ENCODE peak calls at places on chromosomes 13 and 19, in eight cellular contexts. L, F, N, E, R, I, X and S are unnamed samples.

GRCh38 chr13:109869312-109870237 is 83.2 kb upstream of the IRS2 start:
- DNase-seq in R (peak), E (peak), F (peak), N (no peak), I (peak), L (no peak), X (peak), S (peak)

GRCh38 chr13:53045110-53045509 is 16.5 kb downstream of the OLFM4 start:
- DNase-seq in L (no peak), R (no peak), X (no peak), I (no peak), F (no peak), N (no peak), E (no peak), S (no peak)

GRCh38 chr19:55652311-55653078 is 2.3 kb upstream of the U2AF2 start:
- DNase-seq in N (no peak), L (no peak), F (no peak), I (no peak), R (no peak), X (no peak), E (no peak), S (no peak)

GRCh38 chr19:35717665-35718344 is at the start of gene KMT2B:
- DNase-seq in I (no peak), F (no peak), E (peak), X (no peak), L (no peak), R (no peak), N (peak), S (no peak)

GRCh38 chr13:91406619-91407018 is 8.2 kb downstream of the GPC5 start:
- DNase-seq in L (no peak), E (peak), F (peak), X (no peak), R (peak), I (no peak), N (no peak), S (peak)

GRCh38 chr13:97422118-97423054 is 11.6 kb upstream of the RAP2A start:
- DNase-seq in F (peak), E (no peak), L (no peak), R (no peak), I (no peak), N (peak), X (no peak), S (no peak)

GRCh38 chr13:90867336-90867683 is 480.2 kb upstream of the MIR17HG start:
- DNase-seq in L (no peak), F (peak), E (peak), R (peak), I (peak), X (no peak), N (peak), S (peak)

GRCh38 chr13:100090861-100091260 is 2.0 kb downstream of the PCCA start:
- DNase-seq in E (no peak), N (no peak), R (no peak), X (no peak), F (no peak), I (no peak), L (no peak), S (no peak)

GRCh38 chr19:18194554-18195238 is 1.7 kb downstream of the MPV17L2 start:
- DNase-seq in N (peak), L (no peak), I (no peak), X (no peak), E (peak), F (no peak), R (no peak), S (no peak)

GRCh38 chr19:5147971-5148793 is 179.3 kb downstream of the KDM4B start:
- DNase-seq in L (no peak), E (no peak), X (no peak), R (no peak), N (no peak), I (no peak), F (no peak), S (no peak)

GRCh38 chr19:2087621-2088100 is 8.5 kb downstream of the MOB3A start:
- DNase-seq in E (no peak), F (no peak), I (no peak), R (no peak), L (no peak), X (no peak), N (no peak), S (no peak)

GRCh38 chr13:97192166-97192565 is 30.0 kb upstream of the MBNL2 start:
- DNase-seq in E (no peak), X (no peak), I (no peak), R (no peak), F (no peak), L (no peak), N (no peak), S (no peak)

GRCh38 chr13:80400164-80400767 is 59.3 kb upstream of the SPRY2 start:
- DNase-seq in X (no peak), L (no peak), E (no peak), I (no peak), F (no peak), R (no peak), N (no peak), S (no peak)

GRCh38 chr13:113759525-113760137 is 605 bp downstream of the TMEM255B start:
- DNase-seq in N (no peak), I (no peak), F (peak), E (peak), R (no peak), L (no peak), X (no peak), S (no peak)

GRCh38 chr13:110055089-110055488 is 251.9 kb downstream of the COL4A1 start:
- DNase-seq in E (no peak), L (no peak), I (no peak), R (no peak), F (no peak), X (no peak), N (no peak), S (no peak)

GRCh38 chr13:95002968-95003813 is 290.8 kb upstream of the SOX21 start:
- DNase-seq in I (peak), X (no peak), R (no peak), L (no peak), N (no peak), E (peak), F (no peak), S (no peak)

GRCh38 chr19:18789883-18790565 is 1.1 kb downstream of the COMP start:
- DNase-seq in L (no peak), I (no peak), E (peak), F (peak), R (no peak), N (no peak), X (peak), S (no peak)